ENCODE peak calls at places on chromosome 3, in seven cellular contexts. P is K562, Y is SK-N-SH, J is HepG2, W is HCT116, L is H1, V is GM12878. G is an unnamed sample.

GRCh38 chr3:107943860-107944543 is 146.8 kb downstream of the CD47 start:
- DNase-seq in P (no peak), Y (no peak), J (no peak), W (no peak), L (no peak), V (no peak), G (no peak)

GRCh38 chr3:137105277-137105977 is 147.6 kb downstream of the IL20RB start:
- DNase-seq in P (peak; percentile 18), Y (peak; percentile 35), J (peak; percentile 41), W (peak; percentile 52), L (no peak), V (peak; percentile 19), G (peak; percentile 47)

GRCh38 chr3:124256599-124256998 is 264.7 kb upstream of the ROPN1 start:
- DNase-seq in P (no peak), Y (no peak), J (no peak), W (no peak), L (no peak), V (no peak), G (peak; percentile 73)

GRCh38 chr3:59052803-59053411 is 3.1 kb upstream of the CFAP20DC start:
- DNase-seq in P (no peak), Y (peak; percentile 27), J (peak; percentile 25), W (peak; percentile 27), L (no peak), V (no peak), G (peak; percentile 64)

GRCh38 chr3:46734773-46735172 is 17.1 kb upstream of the PRSS50 start:
- DNase-seq in P (no peak), Y (no peak), J (no peak), W (no peak), L (no peak), V (no peak), G (no peak)

GRCh38 chr3:33064929-33065328 is 32.0 kb downstream of the GLB1 start:
- DNase-seq in P (no peak), Y (no peak), J (peak; percentile 15), W (no peak), L (no peak), V (no peak), G (no peak)

GRCh38 chr3:128426128-128426921 is 40.4 kb downstream of the DNAJB8 start:
- DNase-seq in P (peak; percentile 84), Y (peak; percentile 95), J (peak; percentile 35), W (no peak), L (no peak), V (no peak), G (peak; percentile 45)

GRCh38 chr3:58064923-58065638 is 56.9 kb downstream of the FLNB start:
- DNase-seq in P (no peak), Y (no peak), J (no peak), W (no peak), L (no peak), V (no peak), G (no peak)

GRCh38 chr3:32283304-32283703 is 44.8 kb downstream of the CMTM8 start:
- DNase-seq in P (no peak), Y (no peak), J (no peak), W (no peak), L (no peak), V (no peak), G (no peak)

GRCh38 chr3:181844227-181844626 is 132.5 kb downstream of the SOX2 start:
- DNase-seq in P (no peak), Y (no peak), J (no peak), W (no peak), L (no peak), V (no peak), G (no peak)

GRCh38 chr3:130741946-130742610 is 4.6 kb downstream of the PIK3R4 start:
- DNase-seq in P (no peak), Y (no peak), J (no peak), W (no peak), L (no peak), V (no peak), G (no peak)

GRCh38 chr3:101591071-101591470 is 17.1 kb downstream of the PCNP start:
- DNase-seq in P (no peak), Y (no peak), J (no peak), W (no peak), L (no peak), V (no peak), G (no peak)

GRCh38 chr3:140187648-140188221 is 252.8 kb downstream of the CLSTN2 start:
- DNase-seq in P (no peak), Y (no peak), J (no peak), W (no peak), L (no peak), V (no peak), G (no peak)

GRCh38 chr3:194572944-194573491 is 60.2 kb downstream of the TMEM44 start:
- DNase-seq in P (no peak), Y (no peak), J (no peak), W (no peak), L (no peak), V (no peak), G (no peak)

GRCh38 chr3:197508051-197508451 is 47.7 kb downstream of the BDH1 start:
- DNase-seq in P (no peak), Y (no peak), J (no peak), W (no peak), L (no peak), V (no peak), G (no peak)

GRCh38 chr3:73140772-73141434 is 79.4 kb downstream of the EBLN2 start:
- DNase-seq in P (no peak), Y (no peak), J (no peak), W (no peak), L (no peak), V (no peak), G (no peak)

GRCh38 chr3:101036213-101036618 is 43.0 kb upstream of the ABI3BP start:
- DNase-seq in P (no peak), Y (no peak), J (peak; percentile 11), W (peak; percentile 61), L (peak; percentile 21), V (no peak), G (peak; percentile 91)

GRCh38 chr3:60386311-60386710 is 864.9 kb downstream of the FHIT start:
- DNase-seq in P (no peak), Y (no peak), J (no peak), W (no peak), L (no peak), V (no peak), G (no peak)

GRCh38 chr3:108130705-108131104 is 39.9 kb upstream of the CD47 start:
- DNase-seq in P (no peak), Y (no peak), J (no peak), W (no peak), L (no peak), V (no peak), G (no peak)

GRCh38 chr3:165130709-165131108 is 52.4 kb upstream of the SI start:
- DNase-seq in P (no peak), Y (no peak), J (no peak), W (no peak), L (no peak), V (no peak), G (no peak)

GRCh38 chr3:32045091-32045964 is 61.1 kb upstream of the GPD1L start:
- DNase-seq in P (peak; percentile 2), Y (peak; percentile 9), J (peak; percentile 85), W (peak; percentile 8), L (no peak), V (no peak), G (peak; percentile 26)

GRCh38 chr3:55823829-55824228 is 336.7 kb upstream of the WNT5A start:
- DNase-seq in P (no peak), Y (no peak), J (no peak), W (no peak), L (no peak), V (no peak), G (no peak)

GRCh38 chr3:190617185-190617584 is 103.3 kb downstream of the IL1RAP start:
- DNase-seq in P (no peak), Y (no peak), J (peak; percentile 92), W (no peak), L (no peak), V (peak; percentile 25), G (no peak)

GRCh38 chr3:41200669-41201021 is 1.3 kb downstream of the CTNNB1 start:
- DNase-seq in P (no peak), Y (no peak), J (peak; percentile 43), W (no peak), L (no peak), V (no peak), G (peak; percentile 35)

GRCh38 chr3:156151824-156152428 is 31.5 kb downstream of the KCNAB1 start:
- DNase-seq in P (peak; percentile 35), Y (peak; percentile 68), J (peak; percentile 35), W (peak; percentile 60), L (peak; percentile 63), V (no peak), G (peak; percentile 39)

GRCh38 chr3:30006111-30006510 is 600.3 kb upstream of the TGFBR2 start:
- DNase-seq in P (no peak), Y (no peak), J (no peak), W (no peak), L (no peak), V (no peak), G (no peak)

GRCh38 chr3:111473550-111473949 is 68.4 kb upstream of the CD96 start:
- DNase-seq in P (no peak), Y (no peak), J (no peak), W (peak; percentile 6), L (no peak), V (no peak), G (no peak)

GRCh38 chr3:12381199-12381598 is 92.3 kb downstream of the PPARG start:
- DNase-seq in P (no peak), Y (no peak), J (no peak), W (no peak), L (no peak), V (no peak), G (no peak)

GRCh38 chr3:128082545-128082944 is 30.3 kb downstream of the SEC61A1 start:
- DNase-seq in P (no peak), Y (no peak), J (no peak), W (no peak), L (no peak), V (no peak), G (no peak)

DNA sequence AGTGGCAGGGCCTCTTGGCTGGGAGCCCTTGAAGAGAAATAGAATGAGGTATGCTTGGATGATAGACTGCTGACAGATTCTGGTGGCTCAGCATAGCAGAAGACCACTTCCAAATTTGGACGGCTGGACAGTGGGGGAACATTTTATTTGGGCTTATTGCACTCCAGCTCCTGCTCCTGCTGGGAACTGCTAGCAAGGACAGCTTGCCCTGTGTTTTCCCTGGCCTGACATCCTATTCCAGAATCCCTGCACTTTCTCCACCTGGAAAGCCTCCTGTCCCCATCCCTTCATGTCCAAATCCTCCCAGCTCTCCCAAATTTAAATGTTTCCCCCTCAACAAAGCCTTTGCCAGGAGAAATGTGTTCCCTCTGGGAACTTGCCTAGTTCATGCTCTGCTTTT is 9.8 kb upstream of the COLQ start:
- DNase-seq in P (no peak), Y (no peak), J (no peak), W (no peak), L (no peak), V (no peak), G (no peak)
- TF ChIP-seq JUND in P (no peak), Y (no peak), J (no peak), W (no peak), L (no peak), V (no peak), G (no peak)

GRCh38 chr3:28267984-28268849 is 26.8 kb downstream of the CMC1 start:
- DNase-seq in P (no peak), Y (no peak), J (no peak), W (no peak), L (no peak), V (no peak), G (no peak)
- TF ChIP-seq JUND in P (no peak), Y (no peak), J (no peak), W (no peak), L (no peak), V (no peak), G (no peak)

GRCh38 chr3:18747383-18747782 is 322.2 kb upstream of the SATB1 start:
- DNase-seq in P (no peak), Y (no peak), J (no peak), W (no peak), L (no peak), V (no peak), G (no peak)
- TF ChIP-seq JUND in P (no peak), Y (no peak), J (no peak), W (no peak), L (no peak), V (no peak), G (no peak)

GRCh38 chr3:45583021-45583851 is 11.3 kb upstream of the LIMD1 start:
- DNase-seq in P (no peak), Y (peak; percentile 73), J (peak; percentile 68), W (no peak), L (no peak), V (no peak), G (no peak)
- TF ChIP-seq JUND in P (no peak), Y (no peak), J (no peak), W (no peak), L (no peak), V (no peak), G (no peak)

G was measured in T47D.